ENCODE peak calls at places on chromosomes 11 and 22, in four cellular contexts. U is lower lobe of right lung; H is brain microvascular endothelial cell; D is effector memory CD4-positive, alpha-beta T cell. L is an unnamed sample.

GRCh38 chr11:14539867-14540475 is 19.8 kb upstream of the PSMA1 start:
- DNase-seq in U (no peak), H (no peak), D (no peak), L (no peak)

GRCh38 chr22:31148953-31149627 is 8.8 kb upstream of the PLA2G3 start:
- DNase-seq in U (peak; percentile 71), H (peak; percentile 79), D (no peak), L (peak; percentile 61)

GRCh38 chr11:3954448-3955298 is 99.2 kb downstream of the STIM1 start:
- DNase-seq in U (no peak), H (no peak), D (no peak), L (peak; percentile 93)

GRCh38 chr11:87851234-87851633 is 324.0 kb downstream of the RAB38 start:
- DNase-seq in U (no peak), H (peak; percentile 7), D (no peak), L (peak; percentile 85)

GRCh38 chr11:4645974-4646373 is 2.2 kb downstream of the OR51E1 start:
- DNase-seq in U (no peak), H (no peak), D (no peak), L (no peak)

GRCh38 chr11:66188580-66188979 is 79.9 kb upstream of the RAB1B start:
- DNase-seq in U (no peak), H (peak; percentile 68), D (no peak), L (peak; percentile 74)

GRCh38 chr11:16086229-16086628 is 270.1 kb downstream of the SOX6 start:
- DNase-seq in U (no peak), H (no peak), D (no peak), L (no peak)

GRCh38 chr11:68212421-68213134 is 518 bp downstream of the KMT5B start:
- DNase-seq in U (peak; percentile 81), H (peak; percentile 44), D (peak; percentile 38), L (peak; percentile 21)

GRCh38 chr22:26453812-26454500 is 24.9 kb downstream of the ASPHD2 start:
- DNase-seq in U (no peak), H (no peak), D (no peak), L (no peak)

GRCh38 chr22:50718352-50718709 is 19.7 kb upstream of the ACR start:
- DNase-seq in U (no peak), H (no peak), D (no peak), L (no peak)

GRCh38 chr22:50720301-50720845 is 17.6 kb upstream of the ACR start:
- DNase-seq in U (no peak), H (no peak), D (no peak), L (no peak)

GRCh38 chr22:50720861-50721844 is 16.9 kb upstream of the ACR start:
- DNase-seq in U (no peak), H (no peak), D (no peak), L (no peak)

GRCh38 chr22:50717709-50718351 is 20.2 kb upstream of the ACR start:
- DNase-seq in U (no peak), H (no peak), D (no peak), L (no peak)

DNA sequence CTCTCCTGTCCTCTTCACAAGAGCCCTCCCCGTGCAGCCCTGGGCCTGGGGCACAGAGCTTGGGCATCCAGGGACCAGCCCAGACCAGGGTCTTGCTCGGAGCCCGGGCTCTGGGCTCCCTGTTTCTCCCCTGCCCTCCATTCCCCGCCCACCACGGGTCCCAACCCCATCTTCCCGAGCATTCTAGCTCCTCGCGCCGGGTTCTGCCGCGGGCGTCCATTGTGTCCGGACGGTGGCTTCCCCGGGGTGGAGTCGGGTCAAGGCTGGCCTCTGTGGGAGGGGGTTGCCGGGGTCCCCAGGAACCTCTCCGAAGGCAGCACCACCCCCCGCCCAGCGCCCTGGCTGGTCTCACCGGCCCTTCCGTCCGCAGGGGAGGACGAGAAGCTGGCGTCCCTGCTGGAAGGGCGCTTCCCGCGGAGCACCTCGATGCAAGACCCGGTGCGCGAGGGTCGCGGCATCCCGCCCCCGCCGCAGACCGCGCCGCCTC is 18.1 kb upstream of the ACR start:
- DNase-seq in U (no peak), H (no peak), D (no peak), L (no peak)
- H3K4me3 ChIP-seq in U (no peak overlapping the region), H (no peak overlapping the region), D (no peak overlapping the region), L (no peak overlapping the region)

GRCh38 chr11:46979358-46979757 is 42.8 kb downstream of the CSTPP1 start:
- DNase-seq in U (no peak), H (no peak), D (no peak), L (no peak)

GRCh38 chr11:46977038-46977818 is 40.7 kb downstream of the CSTPP1 start:
- DNase-seq in U (no peak), H (no peak), D (no peak), L (no peak)

GRCh38 chr11:46981429-46981828 is 44.9 kb downstream of the CSTPP1 start:
- DNase-seq in U (no peak), H (no peak), D (no peak), L (no peak)

GRCh38 chr11:46976182-46976854 is 39.8 kb downstream of the CSTPP1 start:
- DNase-seq in U (no peak), H (no peak), D (no peak), L (no peak)

DNA sequence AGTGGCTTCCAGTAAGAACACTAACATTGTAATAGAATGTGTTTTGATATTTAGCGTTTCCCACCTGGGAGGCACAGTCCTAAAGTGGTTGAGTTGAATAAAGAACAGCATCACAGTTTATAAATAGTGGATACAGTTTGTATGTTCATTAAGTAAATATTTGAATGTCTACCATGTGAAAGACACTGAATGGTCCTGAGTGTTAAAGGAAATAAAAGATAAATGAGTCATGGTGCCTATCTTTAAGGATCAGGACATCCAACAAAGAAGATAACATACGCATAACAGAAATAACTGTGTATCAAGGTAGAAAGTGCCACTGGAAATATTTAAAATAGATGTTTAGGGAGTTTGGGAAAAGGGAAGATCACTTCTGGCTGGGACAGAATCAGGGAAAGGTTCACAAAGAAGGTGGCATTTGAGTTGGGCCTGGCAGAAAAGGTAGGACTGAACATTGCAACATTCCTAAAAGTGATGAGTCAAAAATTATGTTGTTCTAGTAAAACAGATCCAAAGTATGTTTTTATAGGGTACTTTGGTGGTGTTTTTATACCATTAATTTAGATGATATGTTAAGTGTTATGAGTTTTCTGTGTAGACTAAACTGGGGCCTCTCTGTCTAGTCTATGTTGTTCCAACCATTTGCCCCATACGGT is 41.5 kb downstream of the CSTPP1 start:
- DNase-seq in U (no peak), H (peak; percentile 16), D (no peak), L (peak; percentile 61)
- H3K36me3 ChIP-seq in U (no peaks in the 10 kb centered on the region), H (no peaks in the 10 kb centered on the region), D (no peaks in the 10 kb centered on the region), L (no peaks in the 10 kb centered on the region)

GRCh38 chr11:20668844-20669832 is at the start of gene NELL1:
- DNase-seq in U (no peak), H (no peak), D (no peak), L (no peak)
- H3K4me3 ChIP-seq in U (peak within 1 kb of the TSS; percentile 6), H (no peak within 1 kb of the TSS), D (no peak within 1 kb of the TSS), L (no peak within 1 kb of the TSS)

GRCh38 chr11:60242607-60243292 is at the start of gene MS4A4E:
- DNase-seq in U (no peak), H (no peak), D (no peak), L (no peak)
- H3K36me3 ChIP-seq in U (no peaks in the 10 kb centered on the region), H (no peaks in the 10 kb centered on the region), D (no peaks in the 10 kb centered on the region), L (no peaks in the 10 kb centered on the region)

GRCh38 chr11:64872790-64873488 is 5.5 kb downstream of the EHD1 start:
- DNase-seq in U (no peak), H (no peak), D (no peak), L (no peak)

GRCh38 chr11:64876226-64876750 is 2.1 kb downstream of the EHD1 start:
- DNase-seq in U (no peak), H (no peak), D (no peak), L (no peak)

GRCh38 chr11:64874308-64874707 is 4.1 kb downstream of the EHD1 start:
- DNase-seq in U (no peak), H (no peak), D (peak; percentile 52), L (no peak)

GRCh38 chr11:64875369-64876225 is 2.8 kb downstream of the EHD1 start:
- DNase-seq in U (no peak), H (no peak), D (no peak), L (no peak)

DNA sequence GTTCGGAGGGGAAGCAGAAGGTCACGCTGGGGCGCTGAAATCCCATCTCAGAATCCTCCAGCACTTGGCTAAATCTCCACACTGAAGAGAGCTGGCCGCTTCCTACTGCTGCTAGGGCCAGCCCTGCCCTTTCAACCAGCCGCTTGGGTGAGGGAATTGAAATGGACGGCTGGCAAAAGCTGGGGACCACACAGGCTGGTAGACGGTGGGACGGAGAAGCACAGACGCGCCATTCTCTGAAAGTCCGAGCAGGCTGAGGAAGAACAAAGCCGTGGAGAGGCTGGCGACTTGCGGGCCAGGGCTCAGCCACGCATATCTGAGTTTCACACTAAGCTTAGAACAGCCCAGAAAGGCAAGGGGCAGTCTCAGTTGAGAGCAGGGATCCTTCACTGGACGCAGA is 3.6 kb downstream of the EHD1 start:
- DNase-seq in U (no peak), H (no peak), D (no peak), L (no peak)
- H3K4me3 ChIP-seq in U (peak overlapping the region; percentile 97), H (no peak overlapping the region), D (peak overlapping the region; percentile 3), L (no peak overlapping the region)

GRCh38 chr11:134245434-134245833 is 7.7 kb downstream of the THYN1 start:
- DNase-seq in U (no peak), H (no peak), D (no peak), L (no peak)
- H3K36me3 ChIP-seq in U (peaks cover 98% of the 10 kb centered on the region), H (peaks cover 51% of the 10 kb centered on the region), D (peaks cover 75% of the 10 kb centered on the region), L (peaks cover 18% of the 10 kb centered on the region)

DNA sequence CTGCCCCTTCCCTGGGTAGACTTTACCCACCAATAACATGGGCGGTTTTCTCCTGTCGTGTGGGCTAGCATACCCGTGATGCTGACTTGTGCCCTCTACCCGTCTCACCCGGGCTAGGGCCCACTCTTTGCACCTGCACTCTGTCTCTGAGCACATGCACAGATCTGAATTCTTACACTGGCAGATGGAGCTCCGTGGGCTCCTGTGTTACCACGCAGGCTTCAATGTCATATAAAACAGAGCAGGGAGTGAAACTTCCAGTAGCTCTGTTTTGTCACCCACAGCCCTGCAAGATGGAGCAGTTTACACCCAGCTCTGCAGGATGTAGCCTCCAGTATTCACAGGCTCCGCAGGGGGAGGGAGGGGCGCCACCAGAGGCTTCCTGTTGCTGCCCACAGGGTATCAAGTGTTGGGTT is 1.7 kb downstream of the DGKZ start:
- DNase-seq in U (no peak), H (no peak), D (no peak), L (no peak)
- H3K4me3 ChIP-seq in U (peak overlapping the region; percentile 75), H (no peak overlapping the region), D (peak overlapping the region; percentile 67), L (no peak overlapping the region)

DNA sequence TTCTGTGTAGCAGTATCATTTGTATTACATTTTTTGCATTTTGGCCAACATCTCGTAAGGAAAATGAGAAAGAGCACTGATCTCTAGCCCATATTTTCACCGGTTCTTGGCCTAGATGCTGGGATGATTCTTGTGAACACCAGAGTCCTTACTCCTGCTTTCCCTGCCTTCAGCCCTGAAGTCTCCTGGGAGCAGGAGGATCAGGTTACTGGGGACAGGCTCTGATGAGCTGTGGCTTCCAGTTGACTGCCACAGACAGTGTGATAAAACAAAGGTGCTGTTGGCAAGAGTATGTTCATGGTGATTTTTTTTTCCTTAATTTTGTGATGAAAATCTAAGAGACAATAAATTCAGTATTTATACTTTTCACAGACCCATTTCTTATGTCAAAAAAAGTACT is 34.2 kb upstream of the ADSL start:
- DNase-seq in U (no peak), H (no peak), D (no peak), L (no peak)
- H3K36me3 ChIP-seq in U (peaks cover 100% of the 10 kb centered on the region), H (peaks cover 55% of the 10 kb centered on the region), D (peaks cover 89% of the 10 kb centered on the region), L (peaks cover 9% of the 10 kb centered on the region)